ENCODE peak calls at places on chromosome 9, in ten cellular contexts. W is GM10248, R is left ventricle myocardium inferior, H is epithelial cell of proximal tubule, N is cardiac fibroblast, B is HFF-Myc, A is heart right ventricle, S is nephron progenitor cell, U is Peyer's patch, K is PC-3. L is an unnamed sample.

GRCh38 chr9:114247086-114247485 is 75.8 kb upstream of the ORM1 start:
- DNase-seq in A (no peak), S (no peak), W (no peak), H (no peak), B (no peak), K (no peak), R (no peak), N (no peak), U (no peak), L (no peak)

GRCh38 chr9:8628771-8629170 is 829.2 kb upstream of the DMAC1 start:
- DNase-seq in W (no peak), R (no peak), K (no peak), N (no peak), S (no peak), H (no peak), A (no peak), U (no peak), B (no peak), L (no peak)

GRCh38 chr9:121398374-121398773 is 28.3 kb upstream of the STOM start:
- DNase-seq in R (no peak), H (no peak), W (no peak), N (peak), K (peak), A (no peak), S (no peak), B (peak), U (no peak), L (no peak)

GRCh38 chr9:130265431-130266235 is at the start of gene HMCN2:
- DNase-seq in N (peak), K (no peak), B (no peak), R (peak), W (peak), A (peak), S (peak), U (no peak), H (no peak), L (no peak)

GRCh38 chr9:134662143-134662876 is 20.7 kb downstream of the COL5A1 start:
- DNase-seq in W (no peak), B (peak), H (no peak), R (peak), N (peak), A (peak), K (peak), S (no peak), U (no peak), L (peak)

GRCh38 chr9:114006931-114007691 is 71.0 kb downstream of the AMBP start:
- DNase-seq in S (no peak), B (no peak), N (no peak), K (no peak), R (no peak), A (peak), H (no peak), U (peak), W (no peak), L (peak)

GRCh38 chr9:9645006-9645405 is 967.8 kb downstream of the PTPRD start:
- DNase-seq in K (no peak), U (no peak), H (no peak), A (no peak), R (no peak), W (no peak), N (no peak), S (no peak), B (no peak), L (no peak)

GRCh38 chr9:35690447-35691324 is 961 bp upstream of the TPM2 start:
- DNase-seq in K (peak), H (no peak), W (peak), N (peak), A (peak), R (peak), B (no peak), U (peak), S (peak), L (no peak)

GRCh38 chr9:85610074-85610855 is 131.5 kb downstream of the AGTPBP1 start:
- DNase-seq in U (no peak), K (peak), A (peak), H (peak), S (peak), R (no peak), B (peak), W (peak), N (peak), L (no peak)

GRCh38 chr9:6418764-6419163 is 5.8 kb downstream of the UHRF2 start:
- DNase-seq in S (no peak), R (no peak), H (no peak), K (no peak), B (no peak), N (no peak), W (no peak), U (no peak), A (no peak), L (no peak)

GRCh38 chr9:105216440-105217178 is 27.8 kb upstream of the SLC44A1 start:
- DNase-seq in H (no peak), W (no peak), B (no peak), N (peak), S (no peak), K (no peak), A (peak), U (no peak), R (peak), L (no peak)

GRCh38 chr9:106956971-106957370 is 94.0 kb downstream of the ZNF462 start:
- DNase-seq in R (no peak), U (no peak), N (peak), K (no peak), A (no peak), B (no peak), W (no peak), S (no peak), H (peak), L (no peak)

GRCh38 chr9:34985311-34985899 is 4.1 kb upstream of the DNAJB5 start:
- DNase-seq in S (peak), A (no peak), H (no peak), N (peak), U (peak), B (peak), W (no peak), R (peak), K (peak), L (no peak)

GRCh38 chr9:82673201-82673600 is 389.7 kb downstream of the RASEF start:
- DNase-seq in B (no peak), W (no peak), N (no peak), S (no peak), R (no peak), K (no peak), H (no peak), A (no peak), U (no peak), L (no peak)

GRCh38 chr9:82677086-82677485 is 385.9 kb downstream of the RASEF start:
- DNase-seq in B (no peak), S (no peak), H (no peak), N (no peak), U (no peak), W (no peak), A (no peak), K (no peak), R (no peak), L (no peak)

GRCh38 chr9:82675605-82676004 is 387.3 kb downstream of the RASEF start:
- DNase-seq in R (no peak), N (no peak), H (no peak), U (no peak), A (no peak), S (no peak), W (no peak), B (no peak), K (no peak), L (no peak)

GRCh38 chr9:82673904-82674303 is 389.0 kb downstream of the RASEF start:
- DNase-seq in B (no peak), A (no peak), W (no peak), S (no peak), U (no peak), K (no peak), N (no peak), R (no peak), H (no peak), L (no peak)

GRCh38 chr9:82675102-82675501 is 387.8 kb downstream of the RASEF start:
- DNase-seq in K (no peak), N (no peak), S (no peak), R (no peak), H (no peak), W (no peak), A (no peak), U (no peak), B (no peak), L (no peak)
- TF ChIP-seq CTCF in K (peak), N (no peak), S (no peak), R (no peak), H (no peak), W (no peak), A (no peak), U (no peak), B (no peak), L (no peak)

DNA sequence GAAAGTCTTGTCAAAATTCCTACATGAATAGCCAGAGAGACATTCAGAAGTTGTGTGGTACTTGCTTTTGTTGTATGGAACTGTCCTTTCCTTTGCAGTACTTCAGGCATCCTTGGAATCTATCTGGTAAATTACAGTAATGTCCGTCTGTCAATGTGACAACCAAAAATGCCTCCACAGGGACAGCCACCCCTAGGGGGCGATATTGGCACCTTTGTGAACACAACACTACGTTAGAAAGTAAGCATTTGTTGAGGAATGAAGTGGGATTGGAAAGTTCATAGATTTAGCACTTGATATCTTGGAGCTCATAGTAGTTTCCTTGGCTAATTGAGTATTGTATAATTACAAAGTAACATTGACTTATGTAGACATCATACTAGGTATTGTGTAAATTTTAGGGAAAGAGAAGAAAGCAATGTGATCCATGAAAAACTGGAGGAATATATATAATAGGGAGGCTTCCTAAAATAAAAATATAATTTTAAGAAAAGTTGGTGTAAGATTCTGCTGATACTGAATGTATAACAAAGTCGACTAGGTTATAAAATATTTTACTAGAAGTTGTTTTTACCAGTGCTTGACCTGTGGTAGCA is 32.7 kb downstream of the TMEFF1 start:
- DNase-seq in K (peak), A (peak), B (peak), S (peak), H (peak), U (peak), W (peak), R (peak), N (peak), L (no peak)
- TF ChIP-seq CTCF in K (peak), A (peak), B (peak), S (peak), H (peak), U (no peak), W (peak), R (peak), N (peak), L (peak)

GRCh38 chr9:93531374-93531773 is 45.0 kb upstream of the PHF2 start:
- DNase-seq in N (no peak), R (no peak), B (no peak), H (no peak), A (no peak), U (no peak), S (no peak), K (peak), W (no peak), L (no peak)
- TF ChIP-seq CTCF in N (peak), R (peak), B (no peak), H (no peak), A (no peak), U (no peak), S (no peak), K (no peak), W (no peak), L (no peak)

GRCh38 chr9:127519301-127520166 is 68.2 kb downstream of the LRSAM1 start:
- DNase-seq in W (peak), H (no peak), R (no peak), U (no peak), A (peak), S (peak), N (peak), K (peak), B (peak), L (peak)
- TF ChIP-seq CTCF in W (no peak), H (no peak), R (no peak), U (no peak), A (no peak), S (no peak), N (no peak), K (no peak), B (no peak), L (no peak)

DNA sequence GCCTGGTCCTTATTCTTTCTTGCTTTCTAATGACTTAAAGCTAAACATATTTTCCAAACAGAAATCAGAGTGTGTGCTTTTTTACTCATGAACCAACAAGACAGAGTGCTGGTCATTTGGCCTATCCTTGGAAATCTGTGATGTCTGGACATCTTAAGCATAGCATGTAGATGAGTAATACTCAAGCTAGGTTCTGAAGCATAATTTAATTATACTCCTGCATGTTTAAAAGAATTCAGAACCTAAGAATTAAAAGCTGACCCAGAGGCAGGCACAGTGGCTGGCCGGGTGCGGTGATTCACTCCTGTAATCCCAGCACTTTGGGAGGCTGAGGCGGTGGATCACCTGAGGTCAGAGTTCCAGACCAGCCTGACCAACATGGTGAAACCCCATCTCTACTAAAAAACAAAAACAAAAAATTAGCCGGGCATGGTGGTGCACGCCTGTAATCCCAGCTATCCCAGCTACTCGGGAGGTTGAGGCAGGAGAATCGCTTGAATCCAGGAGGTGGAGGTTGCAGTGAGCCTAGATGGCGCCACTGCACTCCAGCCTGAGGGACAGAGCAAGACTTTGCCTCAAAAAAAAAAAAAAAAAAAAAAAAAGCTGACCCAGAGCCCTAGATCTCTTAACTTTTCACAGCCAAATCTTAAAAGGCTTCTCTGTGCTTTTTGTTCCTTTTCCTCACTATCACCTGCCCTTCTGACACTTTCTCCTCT is 16.2 kb upstream of the TJP2 start:
- DNase-seq in K (no peak), S (no peak), N (no peak), W (no peak), A (no peak), R (no peak), H (no peak), B (no peak), U (no peak), L (no peak)
- TF ChIP-seq CTCF in K (peak), S (no peak), N (peak), W (no peak), A (no peak), R (peak), H (peak), B (peak), U (no peak), L (peak)

GRCh38 chr9:214488-215448 is at the start of gene DOCK8:
- DNase-seq in A (no peak), B (no peak), N (peak), S (peak), H (no peak), R (peak), K (peak), W (peak), U (peak), L (no peak)
- TF ChIP-seq CTCF in A (peak), B (peak), N (no peak), S (peak), H (peak), R (peak), K (peak), W (peak), U (peak), L (peak)

GRCh38 chr9:132182609-132183073 is 20.8 kb downstream of the NTNG2 start:
- DNase-seq in B (no peak), S (peak), N (peak), A (no peak), W (no peak), H (no peak), R (no peak), U (no peak), K (no peak), L (no peak)
- TF ChIP-seq CTCF in B (peak), S (peak), N (peak), A (no peak), W (no peak), H (peak), R (peak), U (no peak), K (peak), L (peak)

DNA sequence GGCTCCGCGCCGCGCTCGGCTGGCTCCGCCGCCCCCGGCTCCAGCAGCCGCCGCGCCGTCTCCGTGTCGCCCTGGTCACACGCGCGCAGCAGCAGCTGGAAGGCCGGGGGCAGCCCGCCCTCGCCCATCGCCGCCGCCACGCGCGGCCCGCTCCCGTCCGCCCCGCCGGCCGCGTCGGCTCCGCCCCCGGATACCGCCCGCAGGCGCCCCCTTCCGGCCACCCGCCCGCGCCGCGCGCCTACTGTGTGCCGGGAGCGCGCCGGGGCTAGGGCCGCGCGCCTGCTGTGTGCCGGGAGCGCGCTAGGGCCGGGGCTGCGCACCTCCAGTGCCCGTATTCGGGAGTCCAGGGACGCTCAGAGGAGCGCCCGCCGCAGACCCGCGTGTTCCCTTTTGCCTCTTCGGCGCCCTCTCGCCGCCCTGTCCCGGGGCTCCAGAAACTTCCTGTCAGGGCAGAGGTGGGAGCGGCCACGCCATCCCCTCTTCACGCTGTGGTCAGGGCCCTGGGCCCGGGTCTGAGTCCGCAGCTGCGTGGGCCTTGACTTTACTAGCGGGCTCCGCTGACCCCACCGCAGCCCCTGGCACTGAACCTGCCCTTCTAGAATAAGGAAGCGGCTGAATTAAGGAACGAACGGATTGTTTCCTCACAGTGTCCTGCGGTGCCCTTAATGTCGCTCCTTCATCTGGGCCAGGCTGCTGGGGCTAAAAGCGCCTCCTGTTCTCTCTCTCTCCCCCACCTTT is at the start of gene ANKS6:
- DNase-seq in S (peak), K (peak), U (peak), A (peak), N (peak), H (no peak), R (peak), B (peak), W (peak), L (peak)
- TF ChIP-seq CTCF in S (no peak), K (no peak), U (peak), A (peak), N (no peak), H (peak), R (peak), B (no peak), W (peak), L (peak)

GRCh38 chr9:93288341-93288740 is 104.4 kb downstream of the WNK2 start:
- DNase-seq in A (no peak), N (no peak), S (no peak), R (no peak), H (no peak), K (no peak), B (no peak), U (no peak), W (peak), L (no peak)
- TF ChIP-seq CTCF in A (no peak), N (no peak), S (no peak), R (peak), H (no peak), K (no peak), B (no peak), U (no peak), W (no peak), L (no peak)

L was measured in osteocyte.